ENCODE peak calls at places on chromosomes 16 and 17, in four cellular contexts. One of them, this sample, is unnamed.

GRCh38 chr16:12089492-12090161 is 113.1 kb downstream of the SNX29 start:
- DNase-seq in IMR-90: peak; percentile 81
- DNase-seq in pancreas: peak; percentile 55
- DNase-seq in SJSA1: no peak
- DNase-seq in this sample: peak; percentile 47

GRCh38 chr17:1905190-1905919 is 75.5 kb downstream of the RPA1 start:
- DNase-seq in IMR-90: no peak
- DNase-seq in SJSA1: no peak
- DNase-seq in pancreas: no peak
- DNase-seq in this sample: no peak

GRCh38 chr16:25006504-25007055 is 8.6 kb downstream of the ARHGAP17 start:
- DNase-seq in pancreas: no peak
- DNase-seq in SJSA1: no peak
- DNase-seq in IMR-90: peak; percentile 71
- DNase-seq in this sample: no peak

GRCh38 chr16:87484487-87485331 is 8.1 kb downstream of the ZCCHC14 start:
- DNase-seq in pancreas: no peak
- DNase-seq in SJSA1: no peak
- DNase-seq in IMR-90: no peak
- DNase-seq in this sample: no peak

GRCh38 chr16:67965668-67966548 is 2.5 kb downstream of the SLC12A4 start:
- DNase-seq in SJSA1: no peak
- DNase-seq in pancreas: no peak
- DNase-seq in IMR-90: no peak
- DNase-seq in this sample: peak; percentile 76

GRCh38 chr16:83685615-83686165 is 122.1 kb upstream of the HSBP1 start:
- DNase-seq in SJSA1: no peak
- DNase-seq in pancreas: no peak
- DNase-seq in IMR-90: no peak
- DNase-seq in this sample: no peak

GRCh38 chr16:75116081-75116910 is at the start of gene LDHD:
- DNase-seq in pancreas: peak; percentile 86
- DNase-seq in SJSA1: no peak
- DNase-seq in IMR-90: no peak
- DNase-seq in this sample: no peak

GRCh38 chr17:2263183-2263954 is 40.2 kb downstream of the SMG6 start:
- DNase-seq in IMR-90: peak; percentile 77
- DNase-seq in SJSA1: no peak
- DNase-seq in pancreas: no peak
- DNase-seq in this sample: no peak

DNA sequence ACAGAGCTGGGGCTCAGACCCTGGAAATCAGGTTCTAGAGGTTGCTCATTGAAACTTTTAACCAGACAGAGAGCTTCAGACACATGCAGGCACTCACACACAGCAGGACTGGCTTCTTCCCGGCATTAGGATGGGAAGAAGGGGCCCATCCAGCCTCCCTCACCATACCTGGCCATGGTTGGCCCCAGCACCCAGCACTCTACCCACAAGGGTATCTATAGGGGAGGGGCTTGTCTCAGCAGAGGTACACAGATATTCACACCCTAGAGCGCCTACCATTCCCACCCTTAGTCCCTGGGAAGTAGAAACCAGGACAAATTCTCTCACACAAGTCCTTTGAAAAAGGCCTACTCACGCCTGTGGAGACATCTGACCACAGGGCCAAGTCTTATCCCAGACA is 20.5 kb upstream of the CCL2 start:
- DNase-seq in IMR-90: no peak
- DNase-seq in pancreas: no peak
- DNase-seq in SJSA1: no peak
- DNase-seq in this sample: no peak
- H3K4me1 ChIP-seq in IMR-90: peaks cover 4% of the 10 kb centered on the region
- H3K4me1 ChIP-seq in pancreas: peaks cover 34% of the 10 kb centered on the region
- H3K4me1 ChIP-seq in SJSA1: peaks cover 61% of the 10 kb centered on the region
- H3K4me1 ChIP-seq in this sample: no peaks in the 10 kb centered on the region

GRCh38 chr17:77487677-77488530 is 347.1 kb downstream of the SEC14L1 start:
- DNase-seq in pancreas: peak; percentile 43
- DNase-seq in SJSA1: no peak
- DNase-seq in IMR-90: no peak
- DNase-seq in this sample: no peak

GRCh38 chr17:77490361-77491183 is 349.8 kb downstream of the SEC14L1 start:
- DNase-seq in SJSA1: no peak
- DNase-seq in IMR-90: no peak
- DNase-seq in pancreas: peak; percentile 53
- DNase-seq in this sample: no peak

GRCh38 chr17:77488531-77489238 is 347.9 kb downstream of the SEC14L1 start:
- DNase-seq in pancreas: peak; percentile 53
- DNase-seq in SJSA1: no peak
- DNase-seq in IMR-90: peak; percentile 33
- DNase-seq in this sample: no peak

GRCh38 chr17:77489898-77490265 is 349.1 kb downstream of the SEC14L1 start:
- DNase-seq in IMR-90: no peak
- DNase-seq in SJSA1: no peak
- DNase-seq in pancreas: peak; percentile 55
- DNase-seq in this sample: no peak

DNA sequence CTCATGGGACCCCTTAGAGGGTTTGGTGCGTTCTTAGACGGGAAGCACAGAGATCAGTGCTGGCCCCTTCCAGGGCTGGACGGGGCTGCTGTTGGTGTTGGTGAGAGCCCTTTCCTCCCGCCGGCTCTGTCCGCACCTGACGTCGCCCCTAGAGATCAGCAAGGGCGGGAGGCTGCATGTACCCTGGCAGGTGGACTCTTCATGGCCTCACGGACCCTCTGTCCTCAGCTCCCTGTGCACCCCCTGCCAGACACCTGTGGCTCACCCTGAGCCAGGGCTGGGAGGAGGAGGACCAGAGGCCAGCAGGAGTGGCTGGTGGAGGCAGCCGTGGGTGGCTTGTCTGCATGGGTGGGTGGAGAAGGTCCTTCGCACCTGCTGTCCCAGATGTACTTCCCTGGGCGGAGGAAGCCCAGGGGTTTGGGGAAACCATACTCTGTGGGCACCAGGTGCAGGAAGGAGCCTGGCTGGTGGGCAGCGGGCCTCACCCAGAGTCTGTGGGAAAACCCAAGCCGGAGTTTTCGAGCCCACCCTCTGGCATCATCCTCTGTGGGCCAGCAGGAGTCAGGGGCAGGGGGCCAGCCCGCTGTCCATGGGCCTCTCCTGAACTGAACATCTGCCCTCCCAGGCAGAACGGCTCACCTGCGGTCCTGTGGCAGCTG is 348.6 kb downstream of the SEC14L1 start:
- DNase-seq in SJSA1: no peak
- DNase-seq in IMR-90: no peak
- DNase-seq in pancreas: peak; percentile 38
- DNase-seq in this sample: no peak
- H3K4me1 ChIP-seq in SJSA1: no peaks in the 10 kb centered on the region
- H3K4me1 ChIP-seq in IMR-90: no peaks in the 10 kb centered on the region
- H3K4me1 ChIP-seq in pancreas: no peaks in the 10 kb centered on the region
- H3K4me1 ChIP-seq in this sample: no peaks in the 10 kb centered on the region

GRCh38 chr16:84828322-84828721 is 8.5 kb downstream of the CRISPLD2 start:
- DNase-seq in IMR-90: no peak
- DNase-seq in SJSA1: no peak
- DNase-seq in pancreas: no peak
- DNase-seq in this sample: no peak

GRCh38 chr16:84826558-84826941 is 6.8 kb downstream of the CRISPLD2 start:
- DNase-seq in IMR-90: peak; percentile 72
- DNase-seq in pancreas: no peak
- DNase-seq in SJSA1: no peak
- DNase-seq in this sample: no peak

GRCh38 chr16:84827897-84828296 is 8.1 kb downstream of the CRISPLD2 start:
- DNase-seq in pancreas: no peak
- DNase-seq in IMR-90: no peak
- DNase-seq in SJSA1: no peak
- DNase-seq in this sample: no peak

GRCh38 chr16:84825896-84826557 is 6.2 kb downstream of the CRISPLD2 start:
- DNase-seq in SJSA1: no peak
- DNase-seq in IMR-90: peak; percentile 75
- DNase-seq in pancreas: no peak
- DNase-seq in this sample: no peak

DNA sequence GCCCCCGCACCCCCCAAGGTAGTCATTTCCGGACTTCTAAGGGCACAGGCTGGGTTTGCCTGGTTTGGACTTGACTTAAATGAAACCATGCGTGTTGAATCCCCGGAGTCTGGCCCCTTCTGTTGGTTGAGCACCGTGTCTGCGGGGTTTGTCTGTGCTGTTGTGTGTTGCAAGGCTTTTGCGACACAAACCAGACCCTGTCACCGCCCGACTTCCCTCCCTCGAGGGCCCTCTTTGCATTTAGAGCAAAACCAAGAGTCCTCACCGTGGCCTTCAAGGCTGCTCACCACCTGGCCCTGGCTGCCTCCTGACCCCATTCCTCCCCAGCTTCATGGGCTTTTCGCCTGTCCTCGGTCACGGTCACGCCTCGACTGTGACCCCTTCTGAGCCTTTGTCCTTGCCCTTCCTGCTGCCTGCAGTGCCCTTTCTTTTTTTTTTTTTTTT is 7.4 kb downstream of the CRISPLD2 start:
- DNase-seq in IMR-90: peak; percentile 52
- DNase-seq in SJSA1: no peak
- DNase-seq in pancreas: no peak
- DNase-seq in this sample: no peak
- H3K4me1 ChIP-seq in IMR-90: peaks cover 40% of the 10 kb centered on the region
- H3K4me1 ChIP-seq in SJSA1: peaks cover 19% of the 10 kb centered on the region
- H3K4me1 ChIP-seq in pancreas: no peaks in the 10 kb centered on the region
- H3K4me1 ChIP-seq in this sample: no peaks in the 10 kb centered on the region

GRCh38 chr16:27238591-27238990 is 30.0 kb downstream of the NSMCE1 start:
- DNase-seq in pancreas: no peak
- DNase-seq in IMR-90: no peak
- DNase-seq in SJSA1: no peak
- DNase-seq in this sample: no peak
- H3K4me1 ChIP-seq in pancreas: peaks cover 10% of the 10 kb centered on the region
- H3K4me1 ChIP-seq in IMR-90: peaks cover 34% of the 10 kb centered on the region
- H3K4me1 ChIP-seq in SJSA1: peaks cover 34% of the 10 kb centered on the region
- H3K4me1 ChIP-seq in this sample: peaks cover 7% of the 10 kb centered on the region

GRCh38 chr17:78446833-78447232 is 68.4 kb downstream of the PGS1 start:
- DNase-seq in IMR-90: no peak
- DNase-seq in pancreas: no peak
- DNase-seq in SJSA1: no peak
- DNase-seq in this sample: no peak

GRCh38 chr17:78441271-78441986 is 63.0 kb downstream of the PGS1 start:
- DNase-seq in IMR-90: no peak
- DNase-seq in pancreas: no peak
- DNase-seq in SJSA1: no peak
- DNase-seq in this sample: peak; percentile 7

GRCh38 chr17:78444392-78444791 is 65.9 kb downstream of the PGS1 start:
- DNase-seq in IMR-90: no peak
- DNase-seq in pancreas: no peak
- DNase-seq in SJSA1: no peak
- DNase-seq in this sample: no peak

GRCh38 chr17:78438694-78439325 is 60.4 kb downstream of the PGS1 start:
- DNase-seq in pancreas: no peak
- DNase-seq in SJSA1: no peak
- DNase-seq in IMR-90: no peak
- DNase-seq in this sample: no peak

DNA sequence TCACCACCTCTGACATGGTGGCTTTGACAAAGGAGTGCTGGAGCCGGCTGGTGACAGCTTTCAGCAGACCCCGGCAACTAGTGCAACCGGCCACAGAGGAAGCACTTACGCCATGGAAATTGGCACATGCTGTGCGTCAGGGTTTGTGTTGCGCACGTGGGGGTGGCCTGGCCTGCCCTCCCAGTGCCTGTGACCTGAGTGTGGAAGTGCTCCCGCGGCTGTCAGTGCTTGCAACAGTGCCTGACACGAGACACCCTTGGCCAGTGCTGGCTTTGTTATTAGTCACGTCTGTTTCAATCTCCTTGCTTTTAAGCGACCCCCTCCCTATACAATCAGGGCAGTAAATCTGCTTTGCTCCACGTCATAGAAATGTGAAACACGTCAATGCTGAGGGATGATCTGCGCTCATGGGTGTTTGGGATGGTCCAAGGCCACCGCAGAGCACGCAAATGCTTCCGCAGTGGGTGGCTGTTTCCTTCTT is 64.2 kb downstream of the PGS1 start:
- DNase-seq in pancreas: no peak
- DNase-seq in SJSA1: no peak
- DNase-seq in IMR-90: peak; percentile 88
- DNase-seq in this sample: no peak
- H3K4me1 ChIP-seq in pancreas: no peaks in the 10 kb centered on the region
- H3K4me1 ChIP-seq in SJSA1: no peaks in the 10 kb centered on the region
- H3K4me1 ChIP-seq in IMR-90: peaks cover 10% of the 10 kb centered on the region
- H3K4me1 ChIP-seq in this sample: no peaks in the 10 kb centered on the region

DNA sequence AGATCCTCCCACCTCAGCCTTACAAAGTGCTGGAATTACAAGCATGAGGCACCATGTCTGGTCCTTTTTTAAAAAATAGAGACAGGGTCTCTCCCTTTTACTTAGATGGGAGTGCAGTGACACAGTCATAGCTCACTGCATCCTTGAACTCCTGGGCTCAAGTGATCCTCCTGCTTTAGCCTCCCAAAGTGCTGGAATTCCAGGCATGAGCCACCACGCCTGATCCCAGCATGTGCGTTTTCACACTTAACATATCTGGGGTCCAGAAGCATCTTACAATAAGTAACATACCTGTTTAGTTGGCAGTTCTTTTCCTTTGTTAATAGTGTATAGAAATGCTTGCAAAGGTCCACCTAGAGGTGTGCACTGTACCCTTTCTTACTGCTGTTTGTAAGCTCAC is 221.7 kb downstream of the RPTOR start:
- DNase-seq in pancreas: no peak
- DNase-seq in SJSA1: peak; percentile 28
- DNase-seq in IMR-90: no peak
- DNase-seq in this sample: no peak
- H3K4me1 ChIP-seq in pancreas: no peaks in the 10 kb centered on the region
- H3K4me1 ChIP-seq in SJSA1: peaks cover 18% of the 10 kb centered on the region
- H3K4me1 ChIP-seq in IMR-90: peaks cover 7% of the 10 kb centered on the region
- H3K4me1 ChIP-seq in this sample: peaks cover 11% of the 10 kb centered on the region

DNA sequence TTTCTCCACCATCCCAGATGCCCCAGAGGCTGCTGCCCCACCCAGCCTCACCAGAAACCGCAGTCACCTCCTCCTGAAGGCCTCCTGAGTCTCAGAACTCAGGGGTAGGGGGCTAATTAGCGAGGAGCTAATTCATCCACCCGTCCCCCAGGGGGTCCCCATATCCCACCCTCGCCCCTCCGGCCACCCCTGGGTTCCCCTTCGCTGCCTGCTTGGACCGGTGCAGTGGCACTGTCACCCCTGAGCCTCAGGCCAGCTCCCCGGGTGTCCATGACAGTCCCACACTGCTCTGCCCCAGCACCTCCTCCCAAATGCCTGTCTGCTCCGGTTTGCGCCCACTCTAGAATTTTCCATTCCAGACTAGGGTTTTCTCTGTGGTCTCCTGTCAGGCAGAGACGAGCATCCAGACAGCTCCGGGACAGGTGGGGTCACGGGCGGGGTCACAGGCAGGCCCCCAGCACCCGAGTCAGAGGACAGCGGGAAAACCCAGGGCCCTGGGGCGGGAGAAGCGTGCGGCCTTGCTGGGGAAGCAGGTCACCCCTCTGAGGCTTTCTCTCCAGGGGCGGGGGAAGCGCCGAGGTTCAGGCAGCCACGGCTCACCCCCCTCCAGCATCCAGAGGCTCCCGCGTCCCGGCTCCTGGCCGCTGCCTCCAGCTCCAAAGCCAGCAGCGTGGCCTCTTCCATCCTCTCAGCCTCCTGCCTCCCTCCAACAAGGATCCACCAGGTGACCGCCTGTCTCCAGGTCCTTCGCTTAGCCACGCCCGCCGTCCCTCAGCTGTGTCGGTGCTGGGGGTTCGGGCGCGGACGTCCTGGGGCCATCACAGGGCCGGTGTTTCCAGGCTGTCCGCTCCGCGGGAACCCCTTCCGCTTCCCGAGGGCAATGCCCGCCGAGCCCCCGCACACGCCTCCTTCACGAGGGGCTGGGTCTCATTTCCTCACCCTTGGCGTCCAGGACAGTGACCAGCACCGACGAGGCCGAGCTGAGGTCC is 3.1 kb upstream of the PERCC1 start:
- DNase-seq in SJSA1: no peak
- DNase-seq in IMR-90: no peak
- DNase-seq in pancreas: peak; percentile 52
- DNase-seq in this sample: no peak
- H3K4me1 ChIP-seq in SJSA1: no peaks in the 10 kb centered on the region
- H3K4me1 ChIP-seq in IMR-90: no peaks in the 10 kb centered on the region
- H3K4me1 ChIP-seq in pancreas: no peaks in the 10 kb centered on the region
- H3K4me1 ChIP-seq in this sample: no peaks in the 10 kb centered on the region